ENCODE peak calls at places on chromosomes 11 and 22, in seven cellular contexts. D is Right ventricle myocardium inferior; F is anterior cingulate cortex; B is NCI-H510A treated with DMSO at 0.1 percent for 48 hours; Z is activated gamma-delta T cell treated with anti-CD3 and anti-CD28 coated beads, Interleukin-2, amount 50 U/mL, for 16 hours; G is hepatic stellate cell; U is H54. S is an unnamed sample.

GRCh38 chr11:107999759-108000455 is 8.8 kb upstream of the CUL5 start:
- DNase-seq in D (no peak), F (no peak), B (peak), Z (no peak), G (peak), U (peak), S (no peak)

GRCh38 chr11:72069787-72070251 is 10.5 kb downstream of the NUMA1 start:
- DNase-seq in D (peak), F (peak), B (no peak), Z (no peak), G (peak), U (peak), S (peak)

GRCh38 chr22:47334596-47334995 is 572.1 kb downstream of the TBC1D22A start:
- DNase-seq in D (no peak), F (no peak), B (no peak), Z (no peak), G (no peak), U (no peak), S (no peak)

GRCh38 chr11:12868315-12869073 is 140.6 kb upstream of the RASSF10 start:
- DNase-seq in D (no peak), F (no peak), B (no peak), Z (no peak), G (no peak), U (peak), S (no peak)

GRCh38 chr22:25896592-25896991 is 154.6 kb downstream of the MYO18B start:
- DNase-seq in D (no peak), F (no peak), B (no peak), Z (no peak), G (no peak), U (no peak), S (no peak)

GRCh38 chr22:40703731-40704130 is 24.4 kb downstream of the MCHR1 start:
- DNase-seq in D (no peak), F (no peak), B (no peak), Z (no peak), G (no peak), U (no peak), S (no peak)

GRCh38 chr11:63427971-63428508 is 58.5 kb downstream of the SLC22A9 start:
- DNase-seq in D (no peak), F (no peak), B (no peak), Z (no peak), G (no peak), U (no peak), S (no peak)

GRCh38 chr11:74559110-74559933 is 33.1 kb upstream of the POLD3 start:
- DNase-seq in D (no peak), F (no peak), B (no peak), Z (no peak), G (no peak), U (no peak), S (no peak)

GRCh38 chr22:39012525-39013516 is 1.2 kb upstream of the APOBEC3C start:
- DNase-seq in D (no peak), F (no peak), B (no peak), Z (no peak), G (no peak), U (no peak), S (peak)

GRCh38 chr11:105000797-105001196 is 22.2 kb downstream of the CASP5 start:
- DNase-seq in D (no peak), F (no peak), B (no peak), Z (peak), G (no peak), U (no peak), S (no peak)

GRCh38 chr11:46197421-46197820 is 76.2 kb upstream of the PHF21A start:
- DNase-seq in D (no peak), F (no peak), B (no peak), Z (no peak), G (no peak), U (no peak), S (no peak)

GRCh38 chr11:16981651-16982194 is 32.5 kb downstream of the PLEKHA7 start:
- DNase-seq in D (no peak), F (peak), B (no peak), Z (no peak), G (no peak), U (peak), S (no peak)

GRCh38 chr11:124082371-124082770 is 32.9 kb upstream of the VWA5A start:
- DNase-seq in D (no peak), F (no peak), B (no peak), Z (no peak), G (no peak), U (no peak), S (no peak)

GRCh38 chr11:61516675-61517516 is 8.3 kb downstream of the LRRC10B start:
- DNase-seq in D (peak), F (peak), B (peak), Z (peak), G (peak), U (peak), S (peak)

GRCh38 chr11:69657911-69658605 is 17.1 kb downstream of the LTO1 start:
- DNase-seq in D (peak), F (no peak), B (no peak), Z (no peak), G (no peak), U (no peak), S (peak)

GRCh38 chr22:23306438-23306921 is 126.2 kb downstream of the BCR start:
- DNase-seq in D (no peak), F (no peak), B (no peak), Z (no peak), G (peak), U (no peak), S (peak)

GRCh38 chr22:20251491-20251890 is 16.6 kb downstream of the RTN4R start:
- DNase-seq in D (no peak), F (no peak), B (no peak), Z (no peak), G (no peak), U (no peak), S (no peak)

GRCh38 chr11:9838961-9839360 is 175.1 kb downstream of the SWAP70 start:
- DNase-seq in D (no peak), F (no peak), B (no peak), Z (no peak), G (no peak), U (no peak), S (no peak)

GRCh38 chr11:58573451-58574104 is 2.1 kb downstream of the LPXN start:
- DNase-seq in D (peak), F (no peak), B (no peak), Z (peak), G (peak), U (peak), S (peak)

GRCh38 chr22:46738961-46739870 is 1.2 kb upstream of the CERK start:
- DNase-seq in D (peak), F (no peak), B (no peak), Z (peak), G (peak), U (no peak), S (peak)

GRCh38 chr11:79413258-79413657 is 27.6 kb downstream of the TENM4 start:
- DNase-seq in D (peak), F (peak), B (peak), Z (no peak), G (peak), U (peak), S (peak)

GRCh38 chr11:71364176-71364671 is 84.0 kb downstream of the DHCR7 start:
- DNase-seq in D (no peak), F (peak), B (peak), Z (no peak), G (no peak), U (no peak), S (no peak)

GRCh38 chr22:45240137-45240809 is 421 bp downstream of the KIAA0930 start:
- DNase-seq in D (peak), F (no peak), B (no peak), Z (peak), G (peak), U (peak), S (peak)

GRCh38 chr11:13462928-13463778 is at the start of gene BTBD10:
- DNase-seq in D (peak), F (peak), B (peak), Z (peak), G (peak), U (peak), S (peak)

GRCh38 chr22:31870890-31871289 is 73.4 kb upstream of the YWHAH start:
- DNase-seq in D (no peak), F (no peak), B (no peak), Z (no peak), G (peak), U (no peak), S (no peak)

GRCh38 chr11:10498022-10498400 is 42.9 kb downstream of the AMPD3 start:
- DNase-seq in D (no peak), F (no peak), B (no peak), Z (no peak), G (no peak), U (no peak), S (peak)

GRCh38 chr11:68014157-68014965 is 4.2 kb downstream of the ALDH3B1 start:
- DNase-seq in D (no peak), F (no peak), B (peak), Z (no peak), G (peak), U (peak), S (peak)

GRCh38 chr11:42524534-42525227 is 787.1 kb upstream of the API5 start:
- DNase-seq in D (no peak), F (peak), B (peak), Z (no peak), G (peak), U (peak), S (no peak)

GRCh38 chr22:46865642-46866041 is 103.2 kb downstream of the TBC1D22A start:
- DNase-seq in D (no peak), F (no peak), B (no peak), Z (no peak), G (no peak), U (no peak), S (no peak)

S was measured in ovary.